ENCODE peak calls at places on chromosomes 16 and 17, in five cellular contexts. P is IMR-90, U is heart left ventricle, B is uterus, Z is stomach. L is an unnamed sample.

GRCh38 chr17:57174591-57174990 is 81.7 kb upstream of the MSI2 start:
- DNase-seq in P (no peak), U (no peak), B (no peak), Z (no peak), L (no peak)

GRCh38 chr17:57375040-57375769 is 118.9 kb downstream of the MSI2 start:
- DNase-seq in B (no peak), U (no peak), P (no peak), Z (no peak), L (no peak)

GRCh38 chr16:80969114-80969484 is 37.6 kb downstream of the CMC2 start:
- DNase-seq in P (no peak), U (no peak), Z (no peak), B (no peak), L (no peak)

GRCh38 chr16:83802135-83802534 is 5.6 kb upstream of the HSBP1 start:
- DNase-seq in U (no peak), Z (no peak), B (no peak), P (peak; percentile 81), L (peak; percentile 76)

GRCh38 chr16:65413861-65414260 is 292.0 kb upstream of the CDH11 start:
- DNase-seq in U (no peak), Z (no peak), B (no peak), P (peak; percentile 3), L (no peak)

GRCh38 chr16:31088459-31089183 is at the start of gene PRSS53:
- DNase-seq in P (no peak), U (no peak), Z (no peak), B (no peak), L (no peak)

GRCh38 chr16:27404163-27404823 is 2.3 kb downstream of the IL21R start:
- DNase-seq in Z (no peak), B (no peak), P (no peak), U (no peak), L (no peak)

GRCh38 chr16:25269879-25270278 is 12.2 kb upstream of the ZKSCAN2 start:
- DNase-seq in U (no peak), B (no peak), P (no peak), Z (no peak), L (no peak)

GRCh38 chr16:48165961-48166578 is 10.3 kb upstream of the ABCC12 start:
- DNase-seq in Z (no peak), U (no peak), P (peak; percentile 17), B (no peak), L (no peak)

GRCh38 chr17:19288453-19288852 is 51.3 kb downstream of the EPN2 start:
- DNase-seq in P (no peak), U (no peak), Z (no peak), B (no peak), L (no peak)

GRCh38 chr17:70161519-70161918 is 7.8 kb upstream of the KCNJ2 start:
- DNase-seq in B (no peak), U (no peak), P (no peak), Z (no peak), L (no peak)
- H3K4me3 ChIP-seq in B (no peak overlapping the region), U (no peak overlapping the region), P (no peak overlapping the region), Z (no peak overlapping the region), L (no peak overlapping the region)

GRCh38 chr16:21599158-21599993 is at the start of gene METTL9:
- DNase-seq in B (peak; percentile 92), U (peak; percentile 96), P (peak; percentile 93), Z (peak; percentile 96), L (peak; percentile 99)
- TF ChIP-seq POLR2A in B (peak; percentile 90), U (no peak), P (peak; percentile 74), Z (no peak), L (peak; percentile 40)

DNA sequence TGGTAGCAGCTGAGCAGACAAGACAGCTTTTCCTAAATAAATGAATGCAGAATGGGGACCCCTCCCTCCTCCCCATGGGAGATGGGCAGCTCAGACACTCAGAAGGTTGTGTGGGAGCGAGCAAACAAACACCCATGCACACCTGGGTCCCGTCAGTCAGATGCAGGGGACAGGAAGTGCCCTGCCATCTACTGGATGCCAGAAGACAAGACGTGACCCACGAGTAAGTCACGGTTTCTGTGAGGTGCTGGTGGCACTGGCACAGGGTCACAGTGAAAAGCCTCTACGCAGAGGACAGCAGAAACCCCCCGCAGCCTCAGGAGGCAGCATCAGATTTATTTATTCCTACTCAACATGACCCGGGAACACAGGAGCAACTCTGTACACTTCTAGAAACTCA is 8.4 kb downstream of the HBQ1 start:
- DNase-seq in B (no peak), U (no peak), Z (no peak), P (no peak), L (no peak)
- TF ChIP-seq CTCF in B (no peak), U (no peak), Z (no peak), P (no peak), L (no peak)

GRCh38 chr17:41836550-41837196 is 641 bp upstream of the NT5C3B start:
- DNase-seq in B (no peak), U (no peak), P (no peak), Z (no peak), L (no peak)

GRCh38 chr17:41835214-41835799 is 725 bp downstream of the NT5C3B start:
- DNase-seq in U (no peak), Z (no peak), P (no peak), B (no peak), L (no peak)

GRCh38 chr17:41837761-41838538 is at the start of gene KLHL10:
- DNase-seq in Z (no peak), B (no peak), U (no peak), P (no peak), L (no peak)

GRCh38 chr17:41835800-41836549 is at the start of gene NT5C3B:
- DNase-seq in Z (peak; percentile 67), B (peak; percentile 52), P (no peak), U (peak; percentile 70), L (no peak)
- H3K4me3 ChIP-seq in Z (peak within 1 kb of the TSS; percentile 94), B (peak within 1 kb of the TSS; percentile 70), P (peak within 1 kb of the TSS; percentile 96), U (peak within 1 kb of the TSS; percentile 96), L (peak within 1 kb of the TSS; percentile 84)

GRCh38 chr16:87496101-87496801 is 3.4 kb upstream of the ZCCHC14 start:
- DNase-seq in Z (no peak), U (no peak), B (no peak), P (no peak), L (no peak)

GRCh38 chr16:87495578-87495977 is 2.8 kb upstream of the ZCCHC14 start:
- DNase-seq in B (no peak), P (no peak), Z (no peak), U (no peak), L (no peak)

GRCh38 chr16:87490091-87490798 is 2.6 kb downstream of the ZCCHC14 start:
- DNase-seq in P (no peak), U (no peak), B (no peak), Z (no peak), L (no peak)

GRCh38 chr16:87492241-87492635 is 586 bp downstream of the ZCCHC14 start:
- DNase-seq in B (no peak), U (no peak), P (no peak), Z (no peak), L (no peak)

GRCh38 chr16:87492721-87493554 is at the start of gene ZCCHC14:
- DNase-seq in B (peak; percentile 99), Z (peak; percentile 99), U (peak; percentile 100), P (peak; percentile 98), L (peak; percentile 100)
- TF ChIP-seq POLR2A in B (peak; percentile 95), Z (no peak), U (peak; percentile 13), P (peak; percentile 54), L (no peak)

GRCh38 chr17:4247981-4248388 is 15.8 kb downstream of the ANKFY1 start:
- DNase-seq in P (no peak), B (no peak), Z (peak; percentile 64), U (no peak), L (no peak)

GRCh38 chr17:4248504-4249277 is 15.1 kb downstream of the ANKFY1 start:
- DNase-seq in B (no peak), U (no peak), Z (no peak), P (no peak), L (no peak)

GRCh38 chr17:4250887-4251286 is 12.9 kb downstream of the ANKFY1 start:
- DNase-seq in P (no peak), Z (no peak), U (no peak), B (no peak), L (no peak)

GRCh38 chr17:4247361-4247980 is 16.3 kb downstream of the ANKFY1 start:
- DNase-seq in P (no peak), U (no peak), B (no peak), Z (no peak), L (no peak)

DNA sequence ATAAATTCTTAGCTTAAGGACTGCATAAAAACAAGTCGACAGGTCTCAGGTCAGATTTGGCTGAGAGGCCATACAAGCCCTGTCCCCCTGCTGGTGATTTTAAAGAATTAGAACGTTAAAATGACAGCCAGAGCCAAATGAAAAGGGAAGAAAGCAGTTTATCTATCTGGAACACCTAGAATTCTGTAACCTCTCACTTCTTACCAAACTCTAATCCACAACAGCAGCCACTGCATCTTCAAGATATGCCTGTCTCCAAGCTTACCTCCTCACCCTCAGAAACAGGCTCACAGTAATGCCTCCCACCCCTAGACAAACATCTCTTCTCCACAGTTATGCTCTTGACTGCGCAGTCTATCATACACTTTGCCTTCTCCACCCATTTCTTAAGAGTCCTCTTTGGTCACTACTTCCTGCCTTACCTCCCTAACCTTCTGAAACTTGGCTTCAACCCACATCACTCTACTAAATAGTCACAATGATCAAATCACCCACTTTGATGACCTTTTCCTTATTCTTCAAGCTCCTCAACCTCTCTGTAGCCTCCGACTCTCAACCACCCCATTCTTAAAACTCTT is 14.2 kb downstream of the ANKFY1 start:
- DNase-seq in B (no peak), U (no peak), P (peak; percentile 38), Z (no peak), L (no peak)
- TF ChIP-seq CTCF in B (no peak), U (no peak), P (peak; percentile 49), Z (no peak), L (no peak)

GRCh38 chr17:2436516-2436915 is 35.7 kb upstream of the MNT start:
- DNase-seq in U (no peak), B (no peak), Z (no peak), P (no peak), L (no peak)

GRCh38 chr17:2438823-2439222 is 38.0 kb upstream of the MNT start:
- DNase-seq in P (peak; percentile 88), Z (no peak), U (no peak), B (no peak), L (no peak)

GRCh38 chr17:2435852-2436251 is 35.0 kb upstream of the MNT start:
- DNase-seq in U (no peak), Z (no peak), B (no peak), P (no peak), L (peak; percentile 40)

GRCh38 chr17:2433696-2434095 is 32.8 kb upstream of the MNT start:
- DNase-seq in B (no peak), U (no peak), Z (no peak), P (peak; percentile 50), L (no peak)

GRCh38 chr17:2435181-2435741 is 34.4 kb upstream of the MNT start:
- DNase-seq in B (no peak), P (peak; percentile 31), U (no peak), Z (no peak), L (peak; percentile 56)
- H3K4me3 ChIP-seq in B (no peak overlapping the region), P (no peak overlapping the region), U (no peak overlapping the region), Z (no peak overlapping the region), L (no peak overlapping the region)

L was measured in lower leg skin.